ENCODE peak calls at places on chromosome 12, in five cellular contexts. M, Q, G, I and V are unnamed samples.

GRCh38 chr12:121861549-121862254 is 3.0 kb upstream of the HPD start:
- DNase-seq in M (peak; percentile 45), Q (no peak), G (peak; percentile 44), I (no peak), V (no peak)

GRCh38 chr12:40312982-40313576 is 88.3 kb downstream of the LRRK2 start:
- DNase-seq in M (peak; percentile 9), Q (peak; percentile 13), G (peak; percentile 47), I (peak; percentile 43), V (peak; percentile 13)

GRCh38 chr12:45388545-45388944 is 172.7 kb downstream of the ANO6 start:
- DNase-seq in M (peak; percentile 42), Q (peak; percentile 11), G (peak; percentile 50), I (peak; percentile 58), V (peak; percentile 41)

GRCh38 chr12:64656429-64656828 is 46.1 kb downstream of the RASSF3 start:
- DNase-seq in M (no peak), Q (no peak), G (no peak), I (peak; percentile 33), V (no peak)

GRCh38 chr12:113471619-113472171 is at the start of gene LHX5:
- DNase-seq in M (no peak), Q (no peak), G (no peak), I (no peak), V (no peak)

GRCh38 chr12:75889214-75889613 is 142.4 kb downstream of the PHLDA1 start:
- DNase-seq in M (no peak), Q (no peak), G (no peak), I (no peak), V (no peak)

GRCh38 chr12:58368001-58368400 is 426.6 kb downstream of the ATP23 start:
- DNase-seq in M (peak; percentile 10), Q (no peak), G (no peak), I (no peak), V (no peak)

GRCh38 chr12:114967187-114967586 is 283.2 kb upstream of the TBX3 start:
- DNase-seq in M (no peak), Q (no peak), G (no peak), I (no peak), V (no peak)

GRCh38 chr12:10901427-10901826 is 7.9 kb downstream of the TAS2R13 start:
- DNase-seq in M (no peak), Q (no peak), G (no peak), I (no peak), V (no peak)

GRCh38 chr12:2225736-2226135 is 172.9 kb downstream of the CACNA1C start:
- DNase-seq in M (no peak), Q (no peak), G (no peak), I (no peak), V (no peak)

GRCh38 chr12:69588527-69588926 is 3.3 kb downstream of the CCT2 start:
- DNase-seq in M (no peak), Q (no peak), G (no peak), I (no peak), V (no peak)

GRCh38 chr12:24997970-24998582 is 49.2 kb upstream of the BCAT1 start:
- DNase-seq in M (peak; percentile 39), Q (peak; percentile 32), G (no peak), I (peak; percentile 80), V (no peak)

GRCh38 chr12:5889381-5890047 is 55.5 kb downstream of the ANO2 start:
- DNase-seq in M (no peak), Q (no peak), G (peak; percentile 45), I (no peak), V (peak; percentile 2)
- TF ChIP-seq CTCF in M (no peak), Q (peak; percentile 9), G (no peak), I (peak; percentile 12), V (no peak)

GRCh38 chr12:56898938-56899337 is 35.3 kb downstream of the SDR9C7 start:
- DNase-seq in M (no peak), Q (no peak), G (no peak), I (no peak), V (no peak)
- TF ChIP-seq CTCF in M (no peak), Q (no peak), G (no peak), I (no peak), V (no peak)

GRCh38 chr12:124856842-124857178 is 6.9 kb downstream of the SCARB1 start:
- DNase-seq in M (no peak), Q (no peak), G (no peak), I (no peak), V (no peak)

GRCh38 chr12:124854637-124855184 is 9.0 kb downstream of the SCARB1 start:
- DNase-seq in M (no peak), Q (no peak), G (no peak), I (no peak), V (no peak)

GRCh38 chr12:124857921-124858461 is 5.7 kb downstream of the SCARB1 start:
- DNase-seq in M (no peak), Q (no peak), G (no peak), I (no peak), V (no peak)

GRCh38 chr12:124855275-124855957 is 8.2 kb downstream of the SCARB1 start:
- DNase-seq in M (no peak), Q (no peak), G (no peak), I (no peak), V (no peak)

GRCh38 chr12:124856132-124856841 is 7.4 kb downstream of the SCARB1 start:
- DNase-seq in M (no peak), Q (no peak), G (no peak), I (peak; percentile 25), V (no peak)
- TF ChIP-seq CTCF in M (peak; percentile 26), Q (no peak), G (no peak), I (no peak), V (no peak)

GRCh38 chr12:88624911-88625310 is 44.6 kb upstream of the KITLG start:
- DNase-seq in M (peak; percentile 39), Q (peak; percentile 47), G (no peak), I (no peak), V (no peak)
- TF ChIP-seq CTCF in M (no peak), Q (no peak), G (no peak), I (no peak), V (no peak)

GRCh38 chr12:54300732-54301427 is at the start of gene NFE2:
- DNase-seq in M (peak; percentile 66), Q (no peak), G (peak; percentile 97), I (no peak), V (peak; percentile 79)
- TF ChIP-seq CTCF in M (no peak), Q (no peak), G (peak; percentile 17), I (no peak), V (no peak)

DNA sequence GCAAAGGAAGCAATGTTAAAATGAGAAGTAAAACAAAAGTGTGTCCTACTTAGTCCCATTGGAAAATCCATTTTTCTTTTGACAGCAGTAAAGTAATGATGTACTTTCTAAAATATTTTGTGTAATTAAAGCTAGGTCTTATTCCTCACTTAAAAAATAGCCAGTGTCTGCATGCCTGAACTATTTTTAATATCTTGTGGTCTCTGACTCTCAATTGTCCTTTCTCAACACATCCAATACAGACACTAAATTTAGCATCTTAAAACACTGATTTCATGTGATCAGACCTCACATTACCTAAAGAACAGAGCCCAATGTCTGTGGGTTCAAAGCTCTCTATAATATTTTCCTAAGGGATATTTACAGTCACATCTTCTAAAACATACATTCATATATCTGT is 108.0 kb downstream of the DERA start:
- DNase-seq in M (no peak), Q (no peak), G (no peak), I (no peak), V (no peak)
- TF ChIP-seq CTCF in M (no peak), Q (no peak), G (no peak), I (no peak), V (no peak)

GRCh38 chr12:57195655-57196371 is 20.8 kb upstream of the NXPH4 start:
- DNase-seq in M (no peak), Q (no peak), G (peak; percentile 56), I (no peak), V (no peak)
- TF ChIP-seq CTCF in M (no peak), Q (no peak), G (peak; percentile 54), I (no peak), V (no peak)

GRCh38 chr12:49060237-49061156 is at the start of gene KMT2D:
- DNase-seq in M (peak; percentile 93), Q (peak; percentile 91), G (peak; percentile 98), I (peak; percentile 92), V (peak; percentile 93)
- TF ChIP-seq CTCF in M (peak; percentile 37), Q (peak; percentile 38), G (no peak), I (peak; percentile 13), V (no peak)